ENCODE peak calls at places on chromosomes 16 and 17, in seven cellular contexts. E is CD8-positive, alpha-beta T cell; J is fibroblast of the aortic adventitia; G is spleen; V is ovary; T is MCF 10A; R is CD14-positive monocyte. K is an unnamed sample.

GRCh38 chr17:19546289-19547065 is 12.8 kb downstream of the SLC47A1 start:
- DNase-seq in T (no peak), V (no peak), E (no peak), J (no peak), R (peak), G (peak), K (no peak)

GRCh38 chr17:1762233-1762905 is 509 bp downstream of the SERPINF1 start:
- DNase-seq in R (no peak), G (no peak), E (no peak), T (no peak), J (peak), V (peak), K (no peak)

GRCh38 chr16:86357950-86358349 is 152.4 kb upstream of the FOXF1 start:
- DNase-seq in J (no peak), G (peak), V (no peak), E (no peak), R (no peak), T (no peak), K (no peak)

GRCh38 chr16:27251561-27252205 is 16.9 kb downstream of the NSMCE1 start:
- DNase-seq in J (no peak), V (no peak), G (no peak), T (no peak), E (no peak), R (no peak), K (no peak)

GRCh38 chr16:81214745-81215166 is 23.7 kb upstream of the BCO1 start:
- DNase-seq in G (no peak), V (no peak), R (no peak), E (no peak), T (no peak), J (peak), K (peak)

GRCh38 chr17:77881545-77881944 is 77.0 kb upstream of the TNRC6C start:
- DNase-seq in T (peak), E (peak), J (peak), V (no peak), R (peak), G (peak), K (peak)

GRCh38 chr16:67206838-67207115 is 7.8 kb downstream of the ELMO3 start:
- DNase-seq in V (no peak), G (no peak), E (no peak), J (no peak), R (no peak), T (peak), K (no peak)

GRCh38 chr16:3646348-3646920 is 8.1 kb upstream of the DNASE1 start:
- DNase-seq in T (peak), G (peak), E (no peak), V (no peak), R (no peak), J (no peak), K (no peak)

GRCh38 chr17:27536781-27537180 is 80.5 kb downstream of the KSR1 start:
- DNase-seq in J (no peak), G (no peak), V (no peak), E (no peak), T (no peak), R (no peak), K (no peak)

GRCh38 chr16:30948087-30948955 is 547 bp upstream of the ORAI3 start:
- DNase-seq in T (peak), V (peak), R (no peak), J (peak), E (no peak), G (peak), K (peak)

GRCh38 chr17:75876190-75876937 is 2.0 kb downstream of the TRIM47 start:
- DNase-seq in R (no peak), J (no peak), V (no peak), G (peak), T (no peak), E (peak), K (peak)
- TF ChIP-seq CTCF in R (no peak), J (no peak), V (no peak), G (peak), T (peak), E (peak), K (no peak)

DNA sequence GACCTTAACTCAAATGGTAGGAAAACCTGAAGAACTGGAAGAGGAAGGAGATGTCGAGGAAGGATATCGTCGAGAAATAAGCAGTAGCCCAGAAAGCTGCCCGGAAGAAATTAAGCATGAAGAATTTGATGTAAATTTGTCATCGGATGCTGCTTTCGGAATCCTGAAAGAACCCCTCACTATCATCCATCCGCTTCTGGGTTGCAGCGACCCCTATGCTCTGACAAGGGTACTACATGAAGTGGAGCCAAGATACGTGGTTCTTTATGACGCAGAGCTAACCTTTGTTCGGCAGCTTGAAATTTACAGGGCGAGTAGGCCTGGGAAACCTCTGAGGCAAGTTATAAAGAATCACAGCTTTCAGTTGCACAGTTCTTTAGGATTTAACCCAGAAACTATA is 15.5 kb downstream of the ERCC4 start:
- DNase-seq in V (no peak), R (no peak), E (no peak), G (no peak), J (no peak), T (no peak), K (no peak)
- TF ChIP-seq CTCF in V (no peak), R (peak), E (peak), G (peak), J (peak), T (no peak), K (no peak)

GRCh38 chr17:61579382-61579781 is 11.6 kb downstream of the NACA2 start:
- DNase-seq in E (no peak), V (no peak), G (no peak), T (no peak), R (no peak), J (no peak), K (no peak)
- TF ChIP-seq CTCF in E (no peak), V (no peak), G (no peak), T (no peak), R (no peak), J (no peak), K (no peak)

GRCh38 chr17:44345497-44346026 is 460 bp downstream of the GRN start:
- DNase-seq in G (peak), R (peak), J (peak), T (peak), V (peak), E (no peak), K (no peak)
- TF ChIP-seq CTCF in G (peak), R (peak), J (peak), T (peak), V (peak), E (peak), K (peak)

DNA sequence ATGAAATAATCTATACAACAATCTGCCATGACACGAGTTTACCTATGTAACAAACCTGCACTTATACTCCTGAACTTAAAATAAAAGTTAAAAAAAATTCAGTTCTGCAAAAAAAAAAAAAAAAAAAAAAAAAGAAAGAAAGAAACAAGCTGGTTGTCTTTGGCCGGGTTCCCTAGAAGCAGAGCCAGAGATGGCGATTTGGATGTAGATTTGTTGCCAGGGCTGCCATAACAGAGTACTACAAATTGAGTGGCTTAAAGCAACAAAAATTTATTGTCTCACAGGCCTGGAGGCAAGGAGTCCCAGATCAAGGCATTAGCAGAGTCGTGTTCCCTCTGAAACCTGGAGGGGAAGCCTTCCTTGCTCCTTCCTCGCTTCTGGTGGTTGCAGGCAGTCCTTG is 20.4 kb downstream of the SYT17 start:
- DNase-seq in G (no peak), E (no peak), J (no peak), V (no peak), R (no peak), T (no peak), K (no peak)
- TF ChIP-seq CTCF in G (no peak), E (no peak), J (no peak), V (no peak), R (no peak), T (no peak), K (no peak)

GRCh38 chr17:76781056-76781982 is 43.4 kb downstream of the MFSD11 start:
- DNase-seq in E (no peak), J (no peak), G (no peak), T (no peak), R (no peak), V (no peak), K (no peak)
- TF ChIP-seq CTCF in E (no peak), J (no peak), G (no peak), T (no peak), R (no peak), V (no peak), K (peak)

DNA sequence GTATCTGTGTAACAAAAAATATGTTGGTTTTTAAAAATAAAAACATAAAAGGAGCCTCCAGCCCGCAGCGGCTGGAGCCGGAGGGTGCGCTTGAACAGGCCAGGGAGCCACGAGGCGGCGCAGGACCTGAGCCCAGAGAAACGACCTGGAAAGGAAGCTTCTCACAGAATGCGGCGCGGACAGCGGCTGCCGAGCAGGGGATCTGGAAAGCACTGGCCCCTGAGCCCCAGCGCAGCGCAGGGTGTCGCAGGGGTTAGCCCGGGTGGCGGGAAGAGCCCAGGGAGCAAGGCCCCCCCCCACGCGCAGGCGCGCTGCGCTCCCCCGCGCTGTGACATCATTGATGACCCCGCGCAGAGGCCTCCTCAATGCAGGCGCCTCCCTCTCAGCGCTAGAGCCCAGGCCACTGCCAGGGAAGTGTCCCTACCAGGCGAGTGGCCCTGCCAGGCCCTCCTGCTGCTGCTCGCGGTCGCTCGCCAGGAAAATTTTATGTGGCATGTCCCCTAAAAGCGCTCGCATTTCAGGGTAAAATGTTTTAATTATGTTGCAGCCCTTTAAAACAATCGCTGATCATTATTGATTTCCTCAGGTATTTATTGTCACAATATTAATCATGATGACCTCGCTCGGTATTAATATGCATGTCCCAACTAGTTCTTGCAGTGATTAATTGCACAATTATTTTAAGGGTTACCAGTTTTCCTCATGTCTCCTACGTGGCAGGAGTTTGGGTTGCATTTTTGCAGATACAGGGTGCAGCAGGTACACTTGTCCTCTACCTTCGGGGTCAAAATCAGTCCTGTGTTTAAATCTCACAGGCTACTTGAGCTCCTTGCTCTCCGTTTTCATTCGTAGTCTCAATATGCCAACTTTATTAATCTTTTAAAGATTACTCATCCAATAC is 134.2 kb downstream of the USP22 start:
- DNase-seq in T (peak), V (peak), R (peak), G (peak), E (peak), J (peak), K (peak)
- TF ChIP-seq CTCF in T (peak), V (peak), R (peak), G (peak), E (no peak), J (peak), K (peak)

GRCh38 chr16:65663774-65664173 is 541.9 kb upstream of the CDH11 start:
- DNase-seq in G (no peak), V (no peak), J (no peak), E (no peak), T (peak), R (no peak), K (no peak)

GRCh38 chr16:65662236-65662635 is 540.4 kb upstream of the CDH11 start:
- DNase-seq in E (no peak), J (no peak), R (no peak), G (no peak), V (no peak), T (no peak), K (no peak)

GRCh38 chr16:65661451-65661850 is 539.6 kb upstream of the CDH11 start:
- DNase-seq in T (no peak), R (no peak), J (no peak), E (no peak), V (no peak), G (no peak), K (no peak)

GRCh38 chr16:65666132-65666869 is 544.4 kb upstream of the CDH11 start:
- DNase-seq in R (no peak), G (no peak), J (no peak), V (no peak), E (no peak), T (peak), K (no peak)

GRCh38 chr16:65667013-65667578 is 545.2 kb upstream of the CDH11 start:
- DNase-seq in T (peak), J (peak), V (no peak), G (no peak), E (no peak), R (no peak), K (no peak)
- TF ChIP-seq CTCF in T (no peak), J (peak), V (no peak), G (no peak), E (no peak), R (no peak), K (no peak)

DNA sequence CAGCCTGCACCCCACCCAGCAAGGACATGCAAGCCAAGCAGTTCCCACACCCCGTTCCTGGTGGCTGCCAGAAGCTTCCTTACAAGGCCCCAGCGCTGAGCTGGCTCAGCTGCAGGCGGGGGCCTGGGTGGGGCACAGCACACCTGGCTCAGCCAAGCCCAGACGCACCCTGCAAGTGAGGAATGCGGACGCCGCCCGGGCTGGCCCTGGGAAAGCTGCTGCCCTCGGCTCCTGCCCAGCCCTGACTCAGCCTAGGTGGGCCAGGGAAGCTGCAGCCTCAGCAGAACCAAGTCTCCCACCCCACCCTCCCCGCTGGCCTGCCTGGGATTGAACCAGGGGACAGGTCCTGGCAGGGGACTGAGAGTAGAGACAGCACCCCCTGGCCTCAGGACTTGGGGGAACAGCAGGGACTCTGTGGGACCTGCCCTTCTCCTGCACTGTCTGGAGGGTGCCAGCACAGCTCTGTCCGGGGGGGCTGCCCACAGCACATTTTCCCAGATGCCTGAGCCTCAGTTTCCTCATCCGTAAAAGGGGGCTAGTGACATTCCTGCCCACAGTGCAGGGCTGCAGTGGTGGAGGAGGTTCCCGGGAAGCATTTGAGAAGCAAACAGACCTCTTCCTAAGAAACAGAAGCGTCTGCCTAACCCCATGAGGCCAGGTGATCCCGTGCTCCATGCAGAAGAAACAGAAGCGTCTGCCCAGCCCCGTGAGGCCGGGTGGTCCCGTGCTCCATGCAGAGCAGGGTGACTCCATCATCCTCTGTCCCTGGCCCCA is 29.9 kb upstream of the KRT17 start:
- DNase-seq in T (peak), G (peak), J (no peak), E (no peak), V (no peak), R (no peak), K (no peak)
- TF ChIP-seq CTCF in T (no peak), G (no peak), J (no peak), E (no peak), V (no peak), R (no peak), K (no peak)

DNA sequence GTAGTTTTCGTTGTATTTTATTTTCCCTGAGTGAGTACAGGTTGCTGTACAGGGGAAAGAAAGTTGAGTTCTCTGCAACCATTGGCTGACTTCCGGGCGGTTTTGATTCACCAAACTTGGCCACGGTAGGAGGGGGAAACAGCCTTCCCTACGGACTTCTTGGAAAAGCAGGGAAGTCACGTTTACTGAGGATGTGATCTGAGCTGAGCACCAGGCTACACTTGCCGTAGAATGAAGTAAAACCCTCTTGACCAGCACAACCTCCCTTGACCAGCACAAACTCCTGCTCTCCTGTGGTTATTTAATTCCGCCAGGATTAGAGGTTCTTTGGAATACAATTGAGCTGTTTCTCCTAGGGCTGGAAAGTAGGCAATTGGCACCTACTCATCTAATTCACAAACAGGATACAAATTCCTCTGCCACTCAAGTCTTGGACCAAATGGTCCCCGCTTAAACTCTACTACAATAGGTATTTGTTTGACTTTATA is 242.0 kb upstream of the RBFOX1 start:
- DNase-seq in R (no peak), T (no peak), V (no peak), J (no peak), G (no peak), E (no peak), K (no peak)
- TF ChIP-seq CTCF in R (no peak), T (no peak), V (no peak), J (no peak), G (no peak), E (no peak), K (no peak)